ENCODE peak calls at places on chromosomes 12 and 14, in four cellular contexts. R is body of pancreas, O is breast epithelium, Y is NB4. W is an unnamed sample.

GRCh38 chr12:8697476-8698131 is at the start of gene RIMKLB:
- DNase-seq in R (peak; percentile 69), O (peak; percentile 69), Y (peak; percentile 79), W (peak; percentile 88)

GRCh38 chr12:48815281-48816110 is 2.8 kb upstream of the CACNB3 start:
- DNase-seq in R (peak; percentile 76), O (peak; percentile 74), Y (peak; percentile 89), W (peak; percentile 82)

GRCh38 chr14:102776761-102777710 is at the start of gene TRAF3:
- DNase-seq in R (peak; percentile 63), Y (peak; percentile 78), O (no peak), W (peak; percentile 69)

GRCh38 chr12:89789862-89790261 is 81.2 kb upstream of the ATP2B1 start:
- DNase-seq in O (no peak), Y (peak; percentile 80), R (no peak), W (no peak)

GRCh38 chr14:83924259-83924658 is 1605.7 kb upstream of the FLRT2 start:
- DNase-seq in R (no peak), Y (no peak), O (no peak), W (no peak)

GRCh38 chr14:76174982-76175381 is 23.3 kb downstream of the GPATCH2L start:
- DNase-seq in R (no peak), Y (no peak), O (no peak), W (no peak)

GRCh38 chr14:90460136-90460535 is 63.3 kb downstream of the CALM1 start:
- DNase-seq in O (no peak), R (no peak), Y (no peak), W (no peak)

GRCh38 chr12:102642199-102642598 is 161.8 kb upstream of the IGF1 start:
- DNase-seq in O (no peak), Y (peak; percentile 27), R (no peak), W (no peak)

GRCh38 chr12:18171571-18171970 is 81.6 kb upstream of the RERGL start:
- DNase-seq in Y (no peak), O (no peak), R (no peak), W (no peak)

GRCh38 chr12:23950775-23951391 is 1.4 kb upstream of the SOX5 start:
- DNase-seq in R (no peak), Y (no peak), O (no peak), W (peak; percentile 20)

GRCh38 chr14:20501346-20501745 is 4.0 kb upstream of the RNASE10 start:
- DNase-seq in Y (no peak), O (no peak), R (no peak), W (no peak)

GRCh38 chr14:68623307-68623706 is 169.6 kb downstream of the ZFP36L1 start:
- DNase-seq in O (peak; percentile 2), R (no peak), Y (no peak), W (peak; percentile 12)

GRCh38 chr12:102551186-102551585 is 70.8 kb upstream of the IGF1 start:
- DNase-seq in Y (no peak), O (no peak), R (no peak), W (no peak)

GRCh38 chr12:33438890-33439586 is 581 bp downstream of the SYT10 start:
- DNase-seq in R (no peak), O (no peak), Y (no peak), W (no peak)

GRCh38 chr12:11701398-11701797 is 51.9 kb downstream of the ETV6 start:
- DNase-seq in Y (no peak), R (no peak), O (no peak), W (no peak)

GRCh38 chr14:61553730-61554641 is 141.3 kb upstream of the HIF1A start:
- DNase-seq in R (peak; percentile 57), O (no peak), Y (peak; percentile 45), W (no peak)

DNA sequence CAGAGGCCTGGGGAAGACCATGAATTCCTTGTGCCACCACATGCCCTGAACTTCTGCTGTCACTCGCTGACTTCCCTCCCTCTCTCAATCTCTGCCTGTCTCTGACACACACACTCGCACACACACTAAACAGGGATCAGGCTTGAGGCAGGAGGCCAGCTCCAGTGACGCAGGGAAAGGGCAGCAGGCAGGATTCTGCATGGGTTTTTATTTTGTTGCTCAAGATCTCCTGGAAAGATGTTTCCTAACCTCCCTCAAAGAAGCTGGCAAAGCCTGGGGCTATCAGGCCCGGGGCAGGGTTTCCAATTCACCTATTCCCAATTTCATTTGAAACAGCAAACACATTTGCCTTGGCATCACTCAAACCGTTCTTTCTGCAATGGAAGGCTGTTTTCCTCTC is 27.7 kb upstream of the PEX5 start:
- DNase-seq in R (no peak), O (no peak), Y (no peak), W (no peak)
- TF ChIP-seq POLR2A in R (no peak), O (no peak), Y (no peak), W (no peak)

GRCh38 chr14:23324993-23325392 is 3.7 kb downstream of the PABPN1 start:
- DNase-seq in Y (no peak), O (no peak), R (no peak), W (no peak)

GRCh38 chr14:23324455-23324846 is 3.2 kb downstream of the PABPN1 start:
- DNase-seq in O (no peak), Y (no peak), R (no peak), W (no peak)

GRCh38 chr14:23326491-23327332 is 5.5 kb downstream of the PABPN1 start:
- DNase-seq in Y (no peak), O (no peak), R (no peak), W (no peak)

GRCh38 chr14:23323838-23324454 is 2.7 kb downstream of the PABPN1 start:
- DNase-seq in R (no peak), Y (no peak), O (no peak), W (no peak)

GRCh38 chr14:23327947-23328744 is 6.9 kb downstream of the PABPN1 start:
- DNase-seq in R (peak; percentile 78), Y (peak; percentile 82), O (peak; percentile 61), W (peak; percentile 83)
- TF ChIP-seq CTCF in R (peak; percentile 90), Y (peak; percentile 81), O (peak; percentile 83), W (peak; percentile 85)

DNA sequence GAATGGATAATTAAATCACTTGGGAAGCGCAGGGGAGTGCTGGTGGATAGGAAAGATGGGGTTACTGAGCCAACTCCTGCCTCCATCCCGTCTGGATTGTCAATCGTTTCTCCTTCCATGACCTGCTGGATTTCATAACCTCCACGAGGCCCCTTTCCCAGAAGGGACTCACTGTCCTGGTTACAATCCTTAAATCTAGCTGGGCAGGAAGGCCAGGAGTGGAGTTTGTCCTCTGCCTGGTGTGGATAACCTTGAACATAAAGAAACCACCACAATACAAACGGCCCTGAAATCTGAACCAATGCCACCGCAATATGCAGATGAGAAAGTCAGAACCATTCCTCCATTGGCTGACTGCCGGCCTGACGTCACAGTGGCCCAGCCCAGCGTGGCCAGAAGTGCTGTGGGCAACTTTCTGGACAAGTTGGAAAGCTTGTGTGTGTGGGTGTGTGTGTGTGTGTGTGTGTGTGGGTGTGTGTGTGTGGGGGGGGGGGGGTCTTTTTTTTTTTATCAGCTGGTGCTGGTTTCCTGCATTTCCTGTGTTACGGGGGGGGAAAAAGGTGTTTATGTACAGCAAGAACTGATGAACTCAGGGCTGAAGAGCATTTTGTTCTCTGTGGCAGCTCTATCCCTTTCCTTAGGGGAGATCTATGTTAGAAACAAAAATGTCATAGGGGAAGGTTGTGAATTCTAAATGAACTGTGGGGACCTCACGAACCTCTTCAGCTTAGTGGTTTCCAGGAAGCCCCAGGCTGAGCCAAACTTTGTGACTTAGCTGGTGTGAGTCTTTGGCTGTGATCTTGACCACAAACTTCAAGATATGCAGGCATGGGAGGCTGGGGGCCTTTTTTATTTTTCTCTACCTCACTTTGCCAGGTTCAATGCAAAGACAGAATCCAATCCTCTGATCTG is 81.6 kb upstream of the MED13L start:
- DNase-seq in Y (peak; percentile 99), R (peak; percentile 95), O (peak; percentile 86), W (peak; percentile 94)
- H3K4me3 ChIP-seq in Y (peak overlapping the region; percentile 29), R (no peak overlapping the region), O (no peak overlapping the region), W (no peak overlapping the region)

GRCh38 chr12:47773062-47773857 is at the start of gene SLC48A1:
- DNase-seq in O (peak; percentile 58), R (peak; percentile 81), Y (peak; percentile 80), W (peak; percentile 58)
- TF ChIP-seq POLR2A in O (no peak), R (peak; percentile 70), Y (peak; percentile 55), W (no peak)

GRCh38 chr14:93104961-93105360 is 10.8 kb downstream of the ITPK1 start:
- DNase-seq in O (no peak), Y (no peak), R (no peak), W (no peak)
- TF ChIP-seq CTCF in O (no peak), Y (no peak), R (peak; percentile 5), W (no peak)

GRCh38 chr14:71322660-71323250 is 415.5 kb downstream of the PCNX1 start:
- DNase-seq in R (no peak), O (no peak), Y (peak; percentile 51), W (no peak)
- H3K4me3 ChIP-seq in R (no peak overlapping the region), O (no peak overlapping the region), Y (no peak overlapping the region), W (no peak overlapping the region)

DNA sequence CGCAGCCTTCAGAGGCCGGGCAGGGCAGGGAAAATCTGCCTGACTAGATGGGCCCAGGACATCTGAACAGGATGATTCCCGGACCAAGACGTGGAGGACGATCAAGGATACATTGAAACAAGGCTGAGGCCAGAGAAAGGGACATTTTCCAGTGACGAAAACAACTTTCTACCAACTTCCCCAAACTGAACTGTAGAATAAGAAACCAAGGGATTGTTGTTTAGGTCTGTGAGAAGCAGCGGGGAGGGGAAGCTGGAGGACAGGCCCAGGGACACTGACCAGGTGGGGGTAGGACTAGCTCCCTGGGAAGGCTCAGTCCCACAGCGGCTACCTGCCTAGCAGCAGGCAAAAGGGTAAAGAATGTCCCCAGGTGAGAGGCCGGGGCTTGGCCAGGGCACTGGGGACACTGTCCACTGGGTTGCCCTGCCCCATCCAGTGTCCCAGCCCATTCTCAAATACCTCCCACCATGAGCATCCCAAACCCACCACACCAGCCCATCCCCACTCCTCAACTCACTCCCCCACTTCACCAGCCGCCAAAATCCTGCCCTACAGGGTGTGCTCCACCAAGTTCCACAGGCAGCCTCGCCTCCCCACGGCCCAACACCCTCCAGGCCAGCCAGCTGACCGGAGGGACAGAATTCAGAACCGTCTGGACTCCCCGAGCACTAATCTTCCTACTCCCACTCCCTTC is 984 bp downstream of the TNFRSF1A start:
- DNase-seq in O (no peak), R (no peak), Y (peak; percentile 64), W (peak; percentile 30)
- TF ChIP-seq POLR2A in O (no peak), R (peak; percentile 28), Y (peak; percentile 34), W (no peak)

GRCh38 chr12:116011217-116011616 is 266.3 kb downstream of the MED13L start:
- DNase-seq in R (no peak), O (no peak), Y (no peak), W (no peak)

GRCh38 chr12:116012757-116013156 is 264.7 kb downstream of the MED13L start:
- DNase-seq in R (no peak), Y (no peak), O (no peak), W (no peak)

GRCh38 chr12:116006141-116006540 is 271.4 kb downstream of the MED13L start:
- DNase-seq in O (no peak), R (no peak), Y (no peak), W (no peak)

GRCh38 chr12:116010467-116010866 is 267.0 kb downstream of the MED13L start:
- DNase-seq in Y (no peak), R (no peak), O (no peak), W (no peak)

DNA sequence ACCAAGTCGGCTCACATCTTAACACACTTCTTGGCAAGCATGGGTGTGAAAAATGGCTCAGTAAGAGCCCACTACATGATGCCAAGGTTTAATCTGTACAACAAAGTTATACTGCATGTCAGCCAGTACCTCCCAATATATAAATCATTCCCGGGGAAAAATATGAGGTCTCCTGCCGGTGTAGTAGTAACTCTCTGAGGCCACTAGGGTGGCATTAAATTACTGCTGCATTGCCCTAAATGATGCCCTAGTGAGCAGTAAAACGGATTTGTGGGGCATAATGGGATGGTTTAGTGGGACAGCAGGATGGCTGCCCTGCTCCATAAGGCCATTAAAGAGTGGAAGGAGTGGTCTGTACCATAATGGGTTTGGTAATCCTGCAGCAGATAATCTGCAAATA is 267.7 kb downstream of the MED13L start:
- DNase-seq in R (no peak), Y (no peak), O (no peak), W (no peak)
- TF ChIP-seq CTCF in R (no peak), Y (peak; percentile 39), O (no peak), W (no peak)

W was measured in uterus.